ENCODE peak calls at places on chromosomes 16 and 17, in ten cellular contexts. J is RPMI7951; I is H54; P is cardiac fibroblast; N is Panc1; D is NCI-H748 treated with DMSO at 0.1 percent for 48 hours; O is non-pigmented ciliary epithelial cell; Q is tibial artery; Z is activated naive CD8-positive, alpha-beta T cell treated with anti-CD3 and anti-CD28 coated beads for 36 hours; A is midbrain. T is an unnamed sample.

GRCh38 chr17:74737299-74738050 is 419 bp downstream of the RAB37 start:
- DNase-seq in J (no peak), I (no peak), P (no peak), N (no peak), D (no peak), O (no peak), Q (no peak), Z (no peak), A (no peak), T (no peak)

GRCh38 chr17:78526231-78527025 is 50.8 kb downstream of the DNAH17 start:
- DNase-seq in J (no peak), I (no peak), P (no peak), N (no peak), D (no peak), O (no peak), Q (no peak), Z (no peak), A (no peak), T (no peak)

GRCh38 chr16:64416232-64417010 is 705.4 kb downstream of the CDH11 start:
- DNase-seq in J (peak; percentile 78), I (peak; percentile 4), P (peak; percentile 71), N (no peak), D (no peak), O (peak; percentile 60), Q (no peak), Z (no peak), A (no peak), T (no peak)

GRCh38 chr17:35242805-35243458 is at the start of gene SLFN5:
- DNase-seq in J (peak; percentile 87), I (peak; percentile 78), P (peak; percentile 94), N (peak; percentile 76), D (peak; percentile 77), O (peak; percentile 70), Q (peak; percentile 97), Z (peak; percentile 92), A (peak; percentile 86), T (peak; percentile 96)

GRCh38 chr17:41338961-41339485 is 11.6 kb downstream of the KRT33A start:
- DNase-seq in J (peak; percentile 21), I (no peak), P (peak; percentile 14), N (no peak), D (no peak), O (no peak), Q (no peak), Z (no peak), A (no peak), T (no peak)

GRCh38 chr17:31339906-31340661 is 18.7 kb upstream of the EVI2A start:
- DNase-seq in J (peak; percentile 74), I (no peak), P (peak; percentile 73), N (no peak), D (no peak), O (peak; percentile 60), Q (no peak), Z (no peak), A (no peak), T (no peak)

GRCh38 chr17:28327031-28327607 is 8.1 kb downstream of the TMEM97 start:
- DNase-seq in J (no peak), I (no peak), P (no peak), N (no peak), D (no peak), O (no peak), Q (no peak), Z (no peak), A (no peak), T (no peak)

GRCh38 chr16:84436196-84436595 is 67.9 kb downstream of the ATP2C2 start:
- DNase-seq in J (no peak), I (no peak), P (no peak), N (no peak), D (no peak), O (no peak), Q (no peak), Z (no peak), A (no peak), T (no peak)

GRCh38 chr17:44167181-44167861 is 3.2 kb upstream of the ASB16 start:
- DNase-seq in J (no peak), I (no peak), P (no peak), N (no peak), D (no peak), O (no peak), Q (no peak), Z (no peak), A (no peak), T (no peak)

GRCh38 chr16:79261461-79261860 is 339.1 kb downstream of the MAF start:
- DNase-seq in J (no peak), I (peak; percentile 17), P (no peak), N (no peak), D (peak; percentile 29), O (no peak), Q (no peak), Z (peak; percentile 36), A (peak; percentile 4), T (no peak)